ENCODE peak calls at places on chromosome 4, in seven cellular contexts. D is CMK; T is NCI-H460; W is fibroblast of the conjunctiva; O is mesenchymal stem cell; F is central memory CD4-positive, alpha-beta T cell; L is stimulated activated CD8-positive, alpha-beta memory T cell treated with anti-CD3 and anti-CD28 coated beads, Interleukin-7, amount 100 ng/mL, for 1 hour. Y is an unnamed sample.

GRCh38 chr4:169307581-169307980 is 36.8 kb upstream of the SH3RF1 start:
- DNase-seq in T (no peak), D (no peak), L (no peak), F (no peak), O (no peak), W (no peak), Y (no peak)

GRCh38 chr4:53055274-53055673 is 193.2 kb downstream of the RASL11B start:
- DNase-seq in F (no peak), O (peak; percentile 68), D (no peak), T (no peak), L (no peak), W (peak; percentile 36), Y (no peak)

GRCh38 chr4:79241846-79242245 is 84.0 kb downstream of the NAA11 start:
- DNase-seq in O (peak; percentile 69), L (no peak), T (no peak), W (peak; percentile 12), D (no peak), F (no peak), Y (no peak)

GRCh38 chr4:53592686-53593641 is 1.7 kb upstream of the LNX1 start:
- DNase-seq in T (no peak), W (no peak), L (no peak), O (peak; percentile 47), D (no peak), F (no peak), Y (no peak)

GRCh38 chr4:30437316-30437715 is 282.9 kb upstream of the PCDH7 start:
- DNase-seq in T (no peak), D (no peak), W (no peak), F (no peak), O (no peak), L (no peak), Y (no peak)

GRCh38 chr4:53514509-53514908 is 76.8 kb downstream of the LNX1 start:
- DNase-seq in F (no peak), D (no peak), L (no peak), W (no peak), O (no peak), T (no peak), Y (no peak)

GRCh38 chr4:24413311-24413784 is 171.0 kb downstream of the DHX15 start:
- DNase-seq in O (peak; percentile 1), F (no peak), W (no peak), T (no peak), L (no peak), D (no peak), Y (no peak)

GRCh38 chr4:75726577-75726976 is 2.2 kb downstream of the USO1 start:
- DNase-seq in L (no peak), O (peak; percentile 28), D (no peak), W (no peak), F (no peak), T (no peak), Y (no peak)

GRCh38 chr4:119683518-119683917 is 54.9 kb upstream of the PDE5A start:
- DNase-seq in O (peak; percentile 75), F (no peak), D (no peak), L (no peak), T (peak; percentile 22), W (peak; percentile 56), Y (no peak)

GRCh38 chr4:71130827-71131603 is 137.6 kb downstream of the DCK start:
- DNase-seq in W (peak; percentile 26), D (no peak), F (no peak), L (no peak), T (no peak), O (peak; percentile 50), Y (peak; percentile 57)

GRCh38 chr4:138845051-138845450 is 170.5 kb upstream of the NOCT start:
- DNase-seq in F (no peak), L (no peak), T (no peak), O (no peak), W (no peak), D (no peak), Y (no peak)

GRCh38 chr4:25767877-25768475 is 94.8 kb downstream of the SEL1L3 start:
- DNase-seq in O (peak; percentile 67), D (peak; percentile 18), T (peak; percentile 47), W (peak; percentile 69), F (no peak), L (no peak), Y (peak; percentile 94)

GRCh38 chr4:70958681-70959080 is 34.8 kb upstream of the DCK start:
- DNase-seq in O (no peak), T (no peak), L (no peak), F (no peak), D (no peak), W (peak; percentile 14), Y (no peak)

GRCh38 chr4:184387351-184387750 is 87.0 kb downstream of the IRF2 start:
- DNase-seq in O (no peak), F (no peak), D (no peak), T (no peak), L (no peak), W (no peak), Y (no peak)

GRCh38 chr4:145618210-145618911 is 824 bp upstream of the MMAA start:
- DNase-seq in F (no peak), O (no peak), D (no peak), T (no peak), W (no peak), L (no peak), Y (no peak)

GRCh38 chr4:119835511-119835910 is 206.9 kb upstream of the PDE5A start:
- DNase-seq in O (peak; percentile 86), T (no peak), F (no peak), D (no peak), L (no peak), W (no peak), Y (no peak)

GRCh38 chr4:81839347-81840042 is 367.8 kb upstream of the RASGEF1B start:
- DNase-seq in W (no peak), T (no peak), F (no peak), O (no peak), D (no peak), L (no peak), Y (no peak)

GRCh38 chr4:158208931-158209640 is 1.2 kb upstream of the TMEM144 start:
- DNase-seq in O (peak; percentile 30), T (peak; percentile 44), W (no peak), D (peak; percentile 32), F (no peak), L (no peak), Y (peak; percentile 13)

GRCh38 chr4:20422398-20422797 is 170.7 kb downstream of the SLIT2 start:
- DNase-seq in O (peak; percentile 56), L (no peak), T (peak; percentile 33), W (peak; percentile 61), F (peak; percentile 13), D (no peak), Y (peak; percentile 25)

GRCh38 chr4:142815834-142816233 is 30.3 kb downstream of the INPP4B start:
- DNase-seq in F (no peak), W (peak; percentile 21), T (no peak), L (no peak), D (no peak), O (peak; percentile 58), Y (no peak)

GRCh38 chr4:95255396-95256107 is 293.2 kb downstream of the UNC5C start:
- DNase-seq in O (peak; percentile 91), W (peak; percentile 8), D (no peak), T (no peak), F (no peak), L (no peak), Y (no peak)

GRCh38 chr4:40555176-40555900 is 74.3 kb downstream of the RBM47 start:
- DNase-seq in F (no peak), T (no peak), W (no peak), L (no peak), D (no peak), O (no peak), Y (no peak)

GRCh38 chr4:80610845-80611244 is 275.3 kb downstream of the CFAP299 start:
- DNase-seq in T (no peak), L (no peak), D (no peak), F (no peak), W (peak; percentile 16), O (no peak), Y (no peak)

GRCh38 chr4:19408488-19408887 is 843.2 kb upstream of the SLIT2 start:
- DNase-seq in D (no peak), F (no peak), W (no peak), O (no peak), T (no peak), L (no peak), Y (no peak)

GRCh38 chr4:83851261-83852084 is 315.6 kb downstream of the GPAT3 start:
- DNase-seq in L (no peak), W (no peak), T (no peak), F (no peak), O (peak; percentile 24), D (no peak), Y (peak; percentile 5)

GRCh38 chr4:77418333-77418732 is 187.3 kb upstream of the CXCL13 start:
- DNase-seq in O (no peak), W (no peak), T (peak; percentile 3), F (no peak), L (no peak), D (no peak), Y (peak; percentile 5)

GRCh38 chr4:23368081-23368697 is 521.7 kb downstream of the PPARGC1A start:
- DNase-seq in L (no peak), O (peak; percentile 10), D (no peak), F (no peak), W (no peak), T (peak; percentile 38), Y (peak; percentile 3)

GRCh38 chr4:88518911-88519310 is 4.7 kb downstream of the PYURF start:
- DNase-seq in T (no peak), D (no peak), W (no peak), O (no peak), F (no peak), L (no peak), Y (no peak)

GRCh38 chr4:18051281-18051680 is 29.7 kb upstream of the LCORL start:
- DNase-seq in W (peak; percentile 40), L (no peak), F (no peak), T (no peak), O (no peak), D (no peak), Y (no peak)

GRCh38 chr4:94332983-94333590 is 9.5 kb downstream of the HPGDS start:
- DNase-seq in F (no peak), O (no peak), T (peak; percentile 68), L (no peak), D (no peak), W (no peak), Y (no peak)

GRCh38 chr4:67727124-67727850 is 26.3 kb upstream of the UBA6 start:
- DNase-seq in T (no peak), D (no peak), W (no peak), L (no peak), O (peak; percentile 73), F (no peak), Y (no peak)